ENCODE peak calls at places on chromosomes 16 and 17, in four cellular contexts. W, Z, Q and H are unnamed samples.

GRCh38 chr16:72928089-72928981 is 119.6 kb downstream of the ZFHX3 start:
- DNase-seq in W (peak; percentile 66), Z (no peak), Q (no peak), H (no peak)

GRCh38 chr16:14301150-14302030 is 230.3 kb downstream of the MRTFB start:
- DNase-seq in W (peak; percentile 18), Z (peak; percentile 57), Q (no peak), H (no peak)

GRCh38 chr16:397736-398332 is 835 bp downstream of the NME4 start:
- DNase-seq in W (peak; percentile 57), Z (peak; percentile 72), Q (peak; percentile 60), H (no peak)

GRCh38 chr16:50666658-50667496 is 14.2 kb downstream of the SNX20 start:
- DNase-seq in W (no peak), Z (no peak), Q (peak; percentile 62), H (peak; percentile 36)

GRCh38 chr17:80885922-80886582 is 105.6 kb upstream of the CHMP6 start:
- DNase-seq in W (no peak), Z (no peak), Q (peak; percentile 21), H (no peak)

GRCh38 chr16:51154271-51155171 is 3.5 kb upstream of the SALL1 start:
- DNase-seq in W (no peak), Z (no peak), Q (no peak), H (no peak)

GRCh38 chr16:15825750-15826305 is 31.0 kb downstream of the MYH11 start:
- DNase-seq in W (no peak), Z (no peak), Q (no peak), H (no peak)

GRCh38 chr17:28390123-28390522 is 15.9 kb downstream of the SLC46A1 start:
- DNase-seq in W (no peak), Z (no peak), Q (no peak), H (no peak)

GRCh38 chr17:740240-741055 is 8.1 kb downstream of the TLCD3A start:
- DNase-seq in W (no peak), Z (no peak), Q (no peak), H (no peak)

GRCh38 chr17:80348551-80349436 is 66.2 kb upstream of the ENDOV start:
- DNase-seq in W (peak; percentile 16), Z (no peak), Q (no peak), H (no peak)

GRCh38 chr16:1105888-1106620 is 10.0 kb upstream of the C1QTNF8 start:
- DNase-seq in W (peak; percentile 64), Z (peak; percentile 60), Q (no peak), H (peak; percentile 42)

GRCh38 chr17:44235583-44235936 is 16.1 kb upstream of the UBTF start:
- DNase-seq in W (peak; percentile 96), Z (no peak), Q (no peak), H (no peak)

GRCh38 chr16:53542283-53542682 is 39.3 kb upstream of the AKTIP start:
- DNase-seq in W (no peak), Z (no peak), Q (no peak), H (no peak)

GRCh38 chr16:19753815-19754643 is 36.0 kb downstream of the IQCK start:
- DNase-seq in W (peak; percentile 74), Z (no peak), Q (no peak), H (no peak)

GRCh38 chr17:65559802-65560627 is 1.4 kb downstream of the AXIN2 start:
- DNase-seq in W (no peak), Z (peak; percentile 38), Q (peak; percentile 58), H (no peak)

GRCh38 chr16:87115646-87116045 is 201.5 kb downstream of the C16orf95 start:
- DNase-seq in W (peak; percentile 59), Z (no peak), Q (no peak), H (no peak)

GRCh38 chr17:44436336-44436735 is 46.9 kb upstream of the ITGA2B start:
- DNase-seq in W (no peak), Z (no peak), Q (no peak), H (no peak)

GRCh38 chr17:66474258-66474657 is 171.8 kb downstream of the PRKCA start:
- DNase-seq in W (no peak), Z (no peak), Q (no peak), H (no peak)

GRCh38 chr17:77445908-77446535 is 305.3 kb downstream of the SEC14L1 start:
- DNase-seq in W (no peak), Z (no peak), Q (peak; percentile 78), H (peak; percentile 63)

GRCh38 chr17:77445030-77445907 is 304.5 kb downstream of the SEC14L1 start:
- DNase-seq in W (no peak), Z (no peak), Q (peak; percentile 94), H (peak; percentile 91)

GRCh38 chr17:77442976-77443742 is 302.4 kb downstream of the SEC14L1 start:
- DNase-seq in W (no peak), Z (no peak), Q (no peak), H (no peak)

GRCh38 chr17:77443743-77444260 is 303.0 kb downstream of the SEC14L1 start:
- DNase-seq in W (no peak), Z (no peak), Q (no peak), H (no peak)

GRCh38 chr17:77444653-77445029 is 303.9 kb downstream of the SEC14L1 start:
- DNase-seq in W (no peak), Z (no peak), Q (no peak), H (no peak)
- H3K4me1 ChIP-seq in W (peaks cover 7% of the 10 kb centered on the region), Z (peaks cover 98% of the 10 kb centered on the region), Q (peaks cover 100% of the 10 kb centered on the region), H (peaks cover 90% of the 10 kb centered on the region)

GRCh38 chr16:31330553-31330890 is 24.5 kb upstream of the ITGAX start:
- DNase-seq in W (no peak), Z (no peak), Q (no peak), H (no peak)

GRCh38 chr16:31331807-31332301 is 23.1 kb upstream of the ITGAX start:
- DNase-seq in W (no peak), Z (no peak), Q (no peak), H (no peak)

GRCh38 chr16:31331141-31331764 is 23.7 kb upstream of the ITGAX start:
- DNase-seq in W (no peak), Z (no peak), Q (peak; percentile 65), H (peak; percentile 28)

GRCh38 chr16:31333686-31334649 is 21.0 kb upstream of the ITGAX start:
- DNase-seq in W (peak; percentile 29), Z (no peak), Q (peak; percentile 61), H (no peak)

GRCh38 chr16:31332544-31332943 is 22.4 kb upstream of the ITGAX start:
- DNase-seq in W (no peak), Z (no peak), Q (no peak), H (no peak)
- H3K27me3 ChIP-seq in W (peaks cover 50% of the 10 kb centered on the region), Z (peaks cover 18% of the 10 kb centered on the region), Q (no peaks in the 10 kb centered on the region), H (no peaks in the 10 kb centered on the region)

GRCh38 chr16:85612801-85613608 is at the start of gene GSE1:
- DNase-seq in W (peak; percentile 92), Z (peak; percentile 93), Q (peak; percentile 77), H (peak; percentile 33)

GRCh38 chr16:85615852-85616607 is 2.9 kb downstream of the GSE1 start:
- DNase-seq in W (peak; percentile 70), Z (peak; percentile 74), Q (peak; percentile 88), H (peak; percentile 70)

GRCh38 chr16:85613609-85614337 is 651 bp downstream of the GSE1 start:
- DNase-seq in W (peak; percentile 41), Z (peak; percentile 83), Q (no peak), H (no peak)

GRCh38 chr16:85615014-85615851 is 2.1 kb downstream of the GSE1 start:
- DNase-seq in W (peak; percentile 91), Z (peak; percentile 56), Q (peak; percentile 78), H (no peak)

DNA sequence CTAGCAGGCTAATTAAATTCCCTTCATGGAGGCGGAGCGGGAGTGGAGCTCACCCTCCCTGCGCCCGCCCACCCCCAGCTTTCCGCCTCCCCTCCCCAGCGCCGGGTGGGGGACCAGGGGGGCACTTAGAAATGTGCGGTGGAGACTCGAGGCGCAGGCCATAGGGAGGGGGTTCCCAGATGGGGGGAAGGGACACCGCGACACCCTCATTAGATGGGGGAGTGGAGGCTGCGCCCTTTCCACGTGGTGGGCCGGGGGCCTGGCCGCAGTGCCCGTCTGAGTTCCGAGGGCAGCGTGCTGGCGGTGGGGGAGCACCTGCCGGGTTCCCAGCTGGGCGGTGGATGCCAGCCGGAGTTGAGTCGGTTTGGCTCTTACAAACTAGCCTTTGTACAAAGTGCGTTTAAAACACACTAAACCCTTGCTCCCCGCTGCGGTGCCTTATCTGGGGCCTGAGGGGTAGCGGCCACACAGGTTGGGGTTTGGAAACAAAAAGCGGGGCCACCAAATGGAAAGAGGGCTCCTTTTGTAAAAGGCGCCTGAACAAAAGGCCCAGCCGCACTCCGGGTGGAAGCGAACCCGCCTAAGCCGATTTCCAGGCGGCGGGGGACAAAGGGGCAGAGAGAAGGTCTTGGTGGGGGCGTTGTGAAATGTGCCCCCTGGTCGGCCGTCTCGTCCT is 1.4 kb downstream of the GSE1 start:
- DNase-seq in W (no peak), Z (no peak), Q (peak; percentile 64), H (no peak)
- H3K4me1 ChIP-seq in W (peaks cover 44% of the 10 kb centered on the region), Z (peaks cover 75% of the 10 kb centered on the region), Q (peaks cover 49% of the 10 kb centered on the region), H (peaks cover 42% of the 10 kb centered on the region)

DNA sequence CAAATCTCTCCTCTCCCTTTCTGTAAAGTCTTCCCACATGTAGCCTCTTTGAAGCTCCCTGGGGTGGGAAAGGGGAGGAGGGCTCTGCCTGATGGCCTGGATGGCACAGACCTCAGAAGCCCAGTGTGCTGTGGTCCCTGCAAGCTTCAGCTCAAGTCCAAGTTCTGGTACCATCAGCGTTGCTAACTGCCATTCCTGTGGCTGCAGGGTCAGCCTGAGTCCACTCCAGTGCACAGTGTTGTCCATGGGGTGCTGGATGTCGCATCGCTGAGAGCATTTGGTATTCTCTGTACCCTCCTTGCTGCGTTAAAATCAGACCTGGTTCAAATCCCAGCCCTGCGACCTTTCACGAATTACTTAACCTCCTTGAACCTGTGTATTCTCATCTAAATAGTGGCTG is 105.1 kb downstream of the RAB11FIP4 start:
- DNase-seq in W (no peak), Z (no peak), Q (no peak), H (no peak)
- H3K27me3 ChIP-seq in W (no peaks in the 10 kb centered on the region), Z (no peaks in the 10 kb centered on the region), Q (no peaks in the 10 kb centered on the region), H (no peaks in the 10 kb centered on the region)

DNA sequence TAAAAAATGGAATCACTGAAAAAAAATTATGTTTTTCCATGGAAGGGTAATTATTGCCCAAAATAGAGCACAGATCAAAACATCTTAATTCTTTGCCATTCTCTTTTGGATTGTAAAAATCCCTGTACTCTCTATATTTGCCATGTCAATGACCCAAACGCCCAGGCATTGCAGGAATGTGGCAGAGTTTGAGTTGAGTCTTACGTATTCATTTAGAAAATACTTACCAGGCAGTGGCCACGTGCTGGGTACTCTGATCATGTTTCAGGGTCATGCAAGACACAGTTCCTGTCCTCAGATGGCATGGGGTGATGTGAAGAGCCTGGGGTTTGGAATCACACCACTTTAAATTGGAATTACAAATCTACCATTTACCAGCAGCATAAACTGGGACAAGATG is 267.7 kb downstream of the ABCC12 start:
- DNase-seq in W (peak; percentile 82), Z (no peak), Q (no peak), H (no peak)
- H3K4me1 ChIP-seq in W (peaks cover 29% of the 10 kb centered on the region), Z (no peaks in the 10 kb centered on the region), Q (no peaks in the 10 kb centered on the region), H (no peaks in the 10 kb centered on the region)

GRCh38 chr16:2859686-2860265 is 1.8 kb upstream of the PRSS22 start:
- DNase-seq in W (no peak), Z (no peak), Q (no peak), H (no peak)
- H3K27me3 ChIP-seq in W (no peaks in the 10 kb centered on the region), Z (peaks cover 20% of the 10 kb centered on the region), Q (no peaks in the 10 kb centered on the region), H (peaks cover 6% of the 10 kb centered on the region)